ENCODE peak calls at places on chromosomes 12 and 14, in ten cellular contexts. One of them, this sample, is unnamed.

GRCh38 chr14:54182419-54183040 is 214.3 kb upstream of the CDKN3 start:
- DNase-seq in brain microvascular endothelial cell: no peak
- DNase-seq in psoas muscle: no peak
- DNase-seq in effector memory CD4-positive, alpha-beta T cell: no peak
- DNase-seq in endodermal cell: no peak
- DNase-seq in heart right ventricle: no peak
- DNase-seq in SJSA1: no peak
- DNase-seq in substantia nigra: no peak
- DNase-seq in HCT116: no peak
- DNase-seq in Karpas-422: no peak
- DNase-seq in this sample: no peak

GRCh38 chr14:25237845-25238244 is 187.9 kb upstream of the STXBP6 start:
- DNase-seq in psoas muscle: no peak
- DNase-seq in effector memory CD4-positive, alpha-beta T cell: no peak
- DNase-seq in Karpas-422: peak
- DNase-seq in heart right ventricle: no peak
- DNase-seq in HCT116: no peak
- DNase-seq in SJSA1: no peak
- DNase-seq in endodermal cell: peak
- DNase-seq in substantia nigra: no peak
- DNase-seq in brain microvascular endothelial cell: no peak
- DNase-seq in this sample: no peak

GRCh38 chr14:78399316-78399889 is 229.2 kb downstream of the NRXN3 start:
- DNase-seq in HCT116: no peak
- DNase-seq in Karpas-422: peak
- DNase-seq in SJSA1: no peak
- DNase-seq in brain microvascular endothelial cell: peak
- DNase-seq in effector memory CD4-positive, alpha-beta T cell: no peak
- DNase-seq in psoas muscle: no peak
- DNase-seq in substantia nigra: no peak
- DNase-seq in endodermal cell: peak
- DNase-seq in heart right ventricle: no peak
- DNase-seq in this sample: no peak

GRCh38 chr12:96078281-96078761 is 42.9 kb upstream of the LTA4H start:
- DNase-seq in effector memory CD4-positive, alpha-beta T cell: no peak
- DNase-seq in substantia nigra: peak
- DNase-seq in brain microvascular endothelial cell: no peak
- DNase-seq in psoas muscle: peak
- DNase-seq in heart right ventricle: peak
- DNase-seq in endodermal cell: no peak
- DNase-seq in SJSA1: no peak
- DNase-seq in Karpas-422: no peak
- DNase-seq in HCT116: no peak
- DNase-seq in this sample: no peak

GRCh38 chr12:117125275-117125613 is 26.0 kb upstream of the TESC start:
- DNase-seq in effector memory CD4-positive, alpha-beta T cell: no peak
- DNase-seq in substantia nigra: no peak
- DNase-seq in SJSA1: no peak
- DNase-seq in psoas muscle: no peak
- DNase-seq in HCT116: no peak
- DNase-seq in endodermal cell: no peak
- DNase-seq in Karpas-422: no peak
- DNase-seq in heart right ventricle: no peak
- DNase-seq in brain microvascular endothelial cell: peak
- DNase-seq in this sample: no peak

GRCh38 chr12:96136720-96137378 is 57.3 kb upstream of the ELK3 start:
- DNase-seq in effector memory CD4-positive, alpha-beta T cell: no peak
- DNase-seq in SJSA1: no peak
- DNase-seq in brain microvascular endothelial cell: peak
- DNase-seq in HCT116: no peak
- DNase-seq in Karpas-422: no peak
- DNase-seq in substantia nigra: no peak
- DNase-seq in heart right ventricle: no peak
- DNase-seq in endodermal cell: no peak
- DNase-seq in psoas muscle: no peak
- DNase-seq in this sample: no peak

GRCh38 chr12:5872745-5873144 is 72.3 kb downstream of the ANO2 start:
- DNase-seq in effector memory CD4-positive, alpha-beta T cell: no peak
- DNase-seq in SJSA1: no peak
- DNase-seq in Karpas-422: peak
- DNase-seq in endodermal cell: peak
- DNase-seq in heart right ventricle: no peak
- DNase-seq in psoas muscle: no peak
- DNase-seq in brain microvascular endothelial cell: peak
- DNase-seq in HCT116: peak
- DNase-seq in substantia nigra: no peak
- DNase-seq in this sample: no peak

GRCh38 chr14:103260629-103261124 is 73.4 kb upstream of the EIF5 start:
- DNase-seq in psoas muscle: peak
- DNase-seq in substantia nigra: no peak
- DNase-seq in SJSA1: peak
- DNase-seq in Karpas-422: no peak
- DNase-seq in HCT116: no peak
- DNase-seq in brain microvascular endothelial cell: peak
- DNase-seq in effector memory CD4-positive, alpha-beta T cell: no peak
- DNase-seq in heart right ventricle: peak
- DNase-seq in endodermal cell: no peak
- DNase-seq in this sample: peak

GRCh38 chr14:61566537-61567225 is 128.6 kb upstream of the HIF1A start:
- DNase-seq in effector memory CD4-positive, alpha-beta T cell: no peak
- DNase-seq in HCT116: no peak
- DNase-seq in psoas muscle: no peak
- DNase-seq in Karpas-422: no peak
- DNase-seq in endodermal cell: no peak
- DNase-seq in heart right ventricle: no peak
- DNase-seq in SJSA1: peak
- DNase-seq in brain microvascular endothelial cell: no peak
- DNase-seq in substantia nigra: no peak
- DNase-seq in this sample: no peak

GRCh38 chr14:105376521-105377440 is 21.6 kb upstream of the TEX22 start:
- DNase-seq in Karpas-422: peak
- DNase-seq in heart right ventricle: no peak
- DNase-seq in effector memory CD4-positive, alpha-beta T cell: no peak
- DNase-seq in brain microvascular endothelial cell: no peak
- DNase-seq in HCT116: no peak
- DNase-seq in psoas muscle: no peak
- DNase-seq in endodermal cell: peak
- DNase-seq in SJSA1: no peak
- DNase-seq in substantia nigra: no peak
- DNase-seq in this sample: no peak

GRCh38 chr12:1881301-1881700 is 37.2 kb downstream of the CACNA2D4 start:
- DNase-seq in HCT116: no peak
- DNase-seq in heart right ventricle: no peak
- DNase-seq in endodermal cell: peak
- DNase-seq in SJSA1: no peak
- DNase-seq in substantia nigra: no peak
- DNase-seq in Karpas-422: no peak
- DNase-seq in effector memory CD4-positive, alpha-beta T cell: no peak
- DNase-seq in psoas muscle: no peak
- DNase-seq in brain microvascular endothelial cell: no peak
- DNase-seq in this sample: no peak

GRCh38 chr12:57549203-57549908 is 488 bp upstream of the KIF5A start:
- DNase-seq in substantia nigra: no peak
- DNase-seq in HCT116: no peak
- DNase-seq in psoas muscle: no peak
- DNase-seq in heart right ventricle: no peak
- DNase-seq in brain microvascular endothelial cell: no peak
- DNase-seq in endodermal cell: peak
- DNase-seq in SJSA1: no peak
- DNase-seq in Karpas-422: no peak
- DNase-seq in effector memory CD4-positive, alpha-beta T cell: no peak
- DNase-seq in this sample: no peak

GRCh38 chr12:57552306-57552651 is 2.4 kb downstream of the KIF5A start:
- DNase-seq in effector memory CD4-positive, alpha-beta T cell: no peak
- DNase-seq in heart right ventricle: no peak
- DNase-seq in HCT116: no peak
- DNase-seq in brain microvascular endothelial cell: no peak
- DNase-seq in Karpas-422: peak
- DNase-seq in endodermal cell: no peak
- DNase-seq in substantia nigra: no peak
- DNase-seq in psoas muscle: no peak
- DNase-seq in SJSA1: peak
- DNase-seq in this sample: no peak

GRCh38 chr12:57549909-57550627 is at the start of gene KIF5A:
- DNase-seq in effector memory CD4-positive, alpha-beta T cell: peak
- DNase-seq in HCT116: no peak
- DNase-seq in brain microvascular endothelial cell: no peak
- DNase-seq in psoas muscle: peak
- DNase-seq in Karpas-422: peak
- DNase-seq in endodermal cell: peak
- DNase-seq in heart right ventricle: no peak
- DNase-seq in SJSA1: no peak
- DNase-seq in substantia nigra: peak
- DNase-seq in this sample: no peak

GRCh38 chr12:57551637-57552305 is 1.9 kb downstream of the KIF5A start:
- DNase-seq in SJSA1: no peak
- DNase-seq in heart right ventricle: no peak
- DNase-seq in psoas muscle: no peak
- DNase-seq in endodermal cell: no peak
- DNase-seq in brain microvascular endothelial cell: no peak
- DNase-seq in Karpas-422: peak
- DNase-seq in effector memory CD4-positive, alpha-beta T cell: no peak
- DNase-seq in HCT116: no peak
- DNase-seq in substantia nigra: no peak
- DNase-seq in this sample: no peak

DNA sequence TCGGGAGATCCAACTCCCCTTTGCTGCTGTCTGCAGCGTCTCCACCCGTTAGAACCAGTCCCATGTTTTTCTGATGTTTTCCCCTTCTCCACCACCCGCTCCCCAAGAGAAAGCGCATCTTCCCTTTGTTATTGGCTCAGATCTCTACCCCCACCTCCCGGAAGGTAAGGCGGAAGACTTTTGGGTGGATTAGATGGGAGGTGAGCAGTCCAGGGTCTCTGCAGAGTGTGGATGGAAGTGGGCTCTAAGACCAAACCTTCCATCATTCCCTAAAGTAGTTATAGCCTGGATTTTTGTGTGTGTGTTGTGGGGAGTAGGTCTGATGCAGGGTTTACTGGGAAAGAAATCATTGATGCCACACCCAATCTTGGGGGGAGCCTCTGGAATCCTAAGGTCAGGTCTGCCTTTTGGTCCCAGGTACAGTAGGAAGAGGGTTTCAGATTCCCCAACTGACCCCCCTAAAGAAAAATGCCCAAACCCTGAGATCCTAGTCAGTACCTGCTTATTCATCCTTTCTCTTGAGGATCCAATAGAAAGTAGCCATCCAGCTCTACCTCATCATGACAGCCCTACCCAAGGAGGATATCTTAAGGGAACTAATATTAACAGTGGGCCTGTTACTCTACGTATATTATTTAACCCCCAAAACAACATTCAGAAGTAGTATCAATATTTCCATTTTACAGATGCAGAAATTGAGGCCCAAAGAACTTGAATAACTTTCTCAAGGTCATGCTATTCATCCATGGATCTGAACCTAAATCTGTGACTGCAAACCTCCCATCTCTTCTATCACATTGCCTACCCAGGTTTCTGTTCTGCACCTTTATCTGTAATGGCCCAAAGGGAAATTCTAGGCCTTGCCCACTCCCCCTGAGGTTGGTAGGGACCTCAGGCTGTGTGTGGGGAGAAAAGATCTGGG is 1.0 kb downstream of the KIF5A start:
- DNase-seq in effector memory CD4-positive, alpha-beta T cell: no peak
- DNase-seq in substantia nigra: no peak
- DNase-seq in brain microvascular endothelial cell: no peak
- DNase-seq in heart right ventricle: no peak
- DNase-seq in HCT116: no peak
- DNase-seq in endodermal cell: no peak
- DNase-seq in SJSA1: peak
- DNase-seq in Karpas-422: peak
- DNase-seq in psoas muscle: no peak
- DNase-seq in this sample: no peak
- H3K27ac ChIP-seq in effector memory CD4-positive, alpha-beta T cell: no peak
- H3K27ac ChIP-seq in substantia nigra: peak
- H3K27ac ChIP-seq in brain microvascular endothelial cell: no peak
- H3K27ac ChIP-seq in heart right ventricle: no peak
- H3K27ac ChIP-seq in HCT116: no peak
- H3K27ac ChIP-seq in endodermal cell: no peak
- H3K27ac ChIP-seq in SJSA1: no peak
- H3K27ac ChIP-seq in Karpas-422: peak
- H3K27ac ChIP-seq in psoas muscle: no peak
- H3K27ac ChIP-seq in this sample: no peak

DNA sequence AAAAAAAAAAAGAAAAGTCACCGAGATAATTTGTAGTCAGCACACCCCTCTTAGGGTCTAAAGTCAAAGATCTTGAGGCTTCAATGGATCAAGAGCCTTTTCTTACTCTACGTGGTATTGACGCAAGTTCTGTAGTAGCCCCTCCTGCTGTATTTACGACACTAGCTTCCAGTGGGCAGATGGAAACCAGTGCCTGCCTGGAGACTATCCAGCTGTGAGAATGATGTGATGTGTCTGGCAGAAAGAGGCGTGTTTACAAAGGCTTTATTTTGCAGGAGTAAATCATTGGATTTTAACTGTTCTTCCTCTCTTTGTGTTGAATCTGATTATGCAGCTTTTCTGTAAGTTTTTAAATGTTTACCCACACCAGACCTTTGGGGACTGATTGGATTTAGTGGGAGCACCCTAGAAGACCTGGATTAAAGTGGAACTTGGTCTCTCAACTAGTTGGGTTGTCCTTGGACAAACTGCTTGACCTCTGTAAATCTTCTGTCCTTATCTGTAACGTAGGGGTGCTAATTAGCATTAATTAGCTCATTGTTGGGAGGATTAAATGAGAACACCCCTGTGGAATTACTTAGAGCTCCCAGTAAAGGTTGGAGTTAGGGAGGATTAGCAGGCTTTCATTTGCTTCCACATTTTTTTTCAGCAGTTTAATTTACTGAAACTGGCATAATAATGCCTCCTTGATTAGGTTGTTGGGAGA is 72.4 kb downstream of the RASSF3 start:
- DNase-seq in heart right ventricle: no peak
- DNase-seq in effector memory CD4-positive, alpha-beta T cell: no peak
- DNase-seq in substantia nigra: no peak
- DNase-seq in brain microvascular endothelial cell: peak
- DNase-seq in Karpas-422: no peak
- DNase-seq in HCT116: no peak
- DNase-seq in psoas muscle: no peak
- DNase-seq in endodermal cell: peak
- DNase-seq in SJSA1: no peak
- DNase-seq in this sample: no peak
- H3K27ac ChIP-seq in heart right ventricle: peak
- H3K27ac ChIP-seq in effector memory CD4-positive, alpha-beta T cell: peak
- H3K27ac ChIP-seq in substantia nigra: no peak
- H3K27ac ChIP-seq in brain microvascular endothelial cell: no peak
- H3K27ac ChIP-seq in Karpas-422: no peak
- H3K27ac ChIP-seq in HCT116: no peak
- H3K27ac ChIP-seq in psoas muscle: no peak
- H3K27ac ChIP-seq in endodermal cell: peak
- H3K27ac ChIP-seq in SJSA1: no peak
- H3K27ac ChIP-seq in this sample: no peak

GRCh38 chr12:126772171-126772864 is 1494.7 kb upstream of the TMEM132C start:
- DNase-seq in psoas muscle: no peak
- DNase-seq in substantia nigra: no peak
- DNase-seq in heart right ventricle: no peak
- DNase-seq in brain microvascular endothelial cell: no peak
- DNase-seq in SJSA1: no peak
- DNase-seq in effector memory CD4-positive, alpha-beta T cell: peak
- DNase-seq in endodermal cell: no peak
- DNase-seq in Karpas-422: no peak
- DNase-seq in HCT116: peak
- DNase-seq in this sample: no peak
- H3K27ac ChIP-seq in psoas muscle: peak
- H3K27ac ChIP-seq in substantia nigra: no peak
- H3K27ac ChIP-seq in heart right ventricle: no peak
- H3K27ac ChIP-seq in brain microvascular endothelial cell: no peak
- H3K27ac ChIP-seq in SJSA1: no peak
- H3K27ac ChIP-seq in effector memory CD4-positive, alpha-beta T cell: peak
- H3K27ac ChIP-seq in endodermal cell: no peak
- H3K27ac ChIP-seq in Karpas-422: no peak
- H3K27ac ChIP-seq in HCT116: peak
- H3K27ac ChIP-seq in this sample: no peak

GRCh38 chr14:99624024-99624423 is 20.0 kb upstream of the CCDC85C start:
- DNase-seq in effector memory CD4-positive, alpha-beta T cell: no peak
- DNase-seq in substantia nigra: no peak
- DNase-seq in endodermal cell: no peak
- DNase-seq in Karpas-422: no peak
- DNase-seq in brain microvascular endothelial cell: no peak
- DNase-seq in heart right ventricle: no peak
- DNase-seq in SJSA1: no peak
- DNase-seq in HCT116: no peak
- DNase-seq in psoas muscle: no peak
- DNase-seq in this sample: no peak
- H3K27ac ChIP-seq in effector memory CD4-positive, alpha-beta T cell: no peak
- H3K27ac ChIP-seq in substantia nigra: no peak
- H3K27ac ChIP-seq in endodermal cell: no peak
- H3K27ac ChIP-seq in Karpas-422: no peak
- H3K27ac ChIP-seq in brain microvascular endothelial cell: no peak
- H3K27ac ChIP-seq in heart right ventricle: no peak
- H3K27ac ChIP-seq in SJSA1: peak
- H3K27ac ChIP-seq in HCT116: no peak
- H3K27ac ChIP-seq in psoas muscle: no peak
- H3K27ac ChIP-seq in this sample: peak